ENCODE peak calls at places on chromosomes 5 and 9, in four cellular contexts. One of them, this sample, is unnamed.

GRCh38 chr9:13728121-13728520 is 448.6 kb upstream of the MPDZ start:
- DNase-seq in HepG2: no peak
- DNase-seq in K562: no peak
- DNase-seq in WTC11: no peak
- DNase-seq in this sample: no peak

GRCh38 chr5:56950626-56951130 is 1.2 kb downstream of the MIER3 start:
- DNase-seq in K562: peak
- DNase-seq in HepG2: peak
- DNase-seq in WTC11: peak
- DNase-seq in this sample: peak

GRCh38 chr9:121771851-121772599 is 120.6 kb downstream of the DAB2IP start:
- DNase-seq in HepG2: no peak
- DNase-seq in K562: no peak
- DNase-seq in WTC11: no peak
- DNase-seq in this sample: no peak

GRCh38 chr5:123916331-123917121 is 404.5 kb downstream of the CSNK1G3 start:
- DNase-seq in WTC11: no peak
- DNase-seq in HepG2: no peak
- DNase-seq in K562: no peak
- DNase-seq in this sample: peak

GRCh38 chr5:32785639-32786216 is 74.6 kb downstream of the NPR3 start:
- DNase-seq in HepG2: no peak
- DNase-seq in WTC11: no peak
- DNase-seq in K562: no peak
- DNase-seq in this sample: no peak

GRCh38 chr9:128554155-128554862 is 1.9 kb downstream of the SPTAN1 start:
- DNase-seq in WTC11: peak
- DNase-seq in K562: peak
- DNase-seq in HepG2: peak
- DNase-seq in this sample: peak

GRCh38 chr5:96459313-96460109 is 26.5 kb upstream of the PCSK1 start:
- DNase-seq in WTC11: no peak
- DNase-seq in K562: no peak
- DNase-seq in HepG2: no peak
- DNase-seq in this sample: no peak

GRCh38 chr5:17219431-17219830 is 2.0 kb downstream of the BASP1 start:
- DNase-seq in K562: no peak
- DNase-seq in HepG2: no peak
- DNase-seq in WTC11: no peak
- DNase-seq in this sample: no peak

GRCh38 chr5:40778133-40778532 is 20.0 kb downstream of the PRKAA1 start:
- DNase-seq in WTC11: no peak
- DNase-seq in HepG2: no peak
- DNase-seq in K562: no peak
- DNase-seq in this sample: no peak

GRCh38 chr9:22683393-22684075 is 236.9 kb downstream of the DMRTA1 start:
- DNase-seq in K562: no peak
- DNase-seq in HepG2: no peak
- DNase-seq in WTC11: no peak
- DNase-seq in this sample: no peak

GRCh38 chr5:75091597-75091996 is 39.2 kb upstream of the GCNT4 start:
- DNase-seq in WTC11: no peak
- DNase-seq in HepG2: no peak
- DNase-seq in K562: no peak
- DNase-seq in this sample: no peak

GRCh38 chr9:94909250-94909894 is 182.9 kb downstream of the AOPEP start:
- DNase-seq in HepG2: no peak
- DNase-seq in K562: no peak
- DNase-seq in WTC11: no peak
- DNase-seq in this sample: no peak

GRCh38 chr5:82356808-82357671 is 78.9 kb upstream of the RPS23 start:
- DNase-seq in HepG2: peak
- DNase-seq in WTC11: no peak
- DNase-seq in K562: peak
- DNase-seq in this sample: no peak
- TF ChIP-seq ELF4 in HepG2: no peak
- TF ChIP-seq ELF4 in WTC11: no peak
- TF ChIP-seq ELF4 in K562: no peak
- TF ChIP-seq ELF4 in this sample: no peak

DNA sequence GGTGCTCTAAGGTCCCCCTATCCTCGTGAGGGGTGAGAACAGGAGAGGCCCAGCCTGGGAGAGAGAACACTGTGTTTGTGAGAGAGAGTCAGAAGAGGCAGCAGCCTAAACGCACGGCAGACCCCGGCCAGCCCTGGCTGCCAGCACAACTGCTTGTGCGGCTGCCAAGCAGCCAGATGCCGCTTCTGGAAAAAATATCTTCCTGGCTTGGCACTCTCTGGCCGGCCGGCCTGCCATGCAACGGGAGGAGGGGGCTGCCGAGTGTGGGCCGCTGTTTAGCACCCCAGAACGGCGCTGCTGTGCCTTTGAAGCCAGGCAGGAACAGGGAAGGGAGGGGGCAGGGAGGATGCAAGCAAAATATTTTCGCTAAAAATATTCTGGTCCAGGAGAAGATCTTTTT is 105.0 kb downstream of the FGF18 start:
- DNase-seq in K562: no peak
- DNase-seq in WTC11: no peak
- DNase-seq in HepG2: no peak
- DNase-seq in this sample: no peak
- TF ChIP-seq ELF4 in K562: no peak
- TF ChIP-seq ELF4 in WTC11: no peak
- TF ChIP-seq ELF4 in HepG2: no peak
- TF ChIP-seq ELF4 in this sample: no peak

GRCh38 chr5:112161392-112161748 is 257.7 kb downstream of the EPB41L4A start:
- DNase-seq in K562: no peak
- DNase-seq in WTC11: no peak
- DNase-seq in HepG2: no peak
- DNase-seq in this sample: no peak
- TF ChIP-seq ELF4 in K562: no peak
- TF ChIP-seq ELF4 in WTC11: no peak
- TF ChIP-seq ELF4 in HepG2: no peak
- TF ChIP-seq ELF4 in this sample: no peak

DNA sequence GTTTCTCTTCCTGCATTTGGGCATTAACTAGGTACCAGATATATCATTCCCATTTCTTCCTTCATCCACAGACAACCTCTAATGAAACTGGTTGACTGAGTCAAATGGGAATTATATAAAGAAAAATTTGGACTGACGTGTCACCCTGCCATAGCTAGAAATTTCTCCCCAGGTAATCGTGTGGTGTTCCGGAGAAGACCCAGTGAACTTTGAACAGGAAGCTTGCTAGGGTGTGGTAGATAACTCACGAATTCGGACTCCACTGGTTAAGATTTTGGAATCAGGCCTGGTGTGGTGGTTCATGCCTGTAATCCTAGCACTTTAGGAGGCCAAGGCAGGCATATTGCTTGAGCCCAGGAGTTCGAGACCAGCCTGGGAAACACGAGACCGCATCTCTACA is 114.3 kb upstream of the OTULINL start:
- DNase-seq in K562: no peak
- DNase-seq in WTC11: no peak
- DNase-seq in HepG2: no peak
- DNase-seq in this sample: no peak
- TF ChIP-seq ELF4 in K562: no peak
- TF ChIP-seq ELF4 in WTC11: no peak
- TF ChIP-seq ELF4 in HepG2: no peak
- TF ChIP-seq ELF4 in this sample: no peak

DNA sequence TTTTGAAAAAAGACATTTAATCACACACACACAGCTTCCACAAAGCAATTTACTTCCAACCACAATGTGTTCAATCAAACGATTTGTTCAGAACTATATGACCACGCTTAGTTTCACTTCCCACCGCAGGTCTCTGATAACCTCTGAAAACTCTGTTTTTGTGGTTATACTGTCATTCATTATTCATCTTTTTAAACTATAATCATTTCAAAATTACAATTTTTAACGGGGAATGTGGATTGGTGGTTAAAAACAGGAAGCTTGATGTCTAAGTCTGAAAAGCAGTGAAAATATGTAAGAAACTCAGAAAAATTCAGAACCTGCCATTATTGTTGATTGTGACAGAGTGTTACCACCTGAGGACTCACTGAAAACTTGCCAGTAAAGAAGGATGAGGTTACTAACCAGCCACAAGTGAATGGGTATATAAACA is 12.7 kb upstream of the TMEM174 start:
- DNase-seq in K562: no peak
- DNase-seq in HepG2: no peak
- DNase-seq in WTC11: no peak
- DNase-seq in this sample: no peak
- TF ChIP-seq ELF4 in K562: no peak
- TF ChIP-seq ELF4 in HepG2: no peak
- TF ChIP-seq ELF4 in WTC11: no peak
- TF ChIP-seq ELF4 in this sample: no peak

GRCh38 chr5:172920995-172921394 is 38.2 kb upstream of the RPL26L1 start:
- DNase-seq in WTC11: no peak
- DNase-seq in K562: no peak
- DNase-seq in HepG2: no peak
- DNase-seq in this sample: no peak

GRCh38 chr5:172921906-172922305 is 37.3 kb upstream of the RPL26L1 start:
- DNase-seq in K562: no peak
- DNase-seq in HepG2: no peak
- DNase-seq in WTC11: no peak
- DNase-seq in this sample: no peak

GRCh38 chr5:172918421-172919371 is 40.5 kb upstream of the RPL26L1 start:
- DNase-seq in K562: no peak
- DNase-seq in WTC11: no peak
- DNase-seq in HepG2: no peak
- DNase-seq in this sample: no peak

GRCh38 chr5:172919525-172920446 is 39.4 kb upstream of the RPL26L1 start:
- DNase-seq in K562: no peak
- DNase-seq in HepG2: no peak
- DNase-seq in WTC11: no peak
- DNase-seq in this sample: no peak

DNA sequence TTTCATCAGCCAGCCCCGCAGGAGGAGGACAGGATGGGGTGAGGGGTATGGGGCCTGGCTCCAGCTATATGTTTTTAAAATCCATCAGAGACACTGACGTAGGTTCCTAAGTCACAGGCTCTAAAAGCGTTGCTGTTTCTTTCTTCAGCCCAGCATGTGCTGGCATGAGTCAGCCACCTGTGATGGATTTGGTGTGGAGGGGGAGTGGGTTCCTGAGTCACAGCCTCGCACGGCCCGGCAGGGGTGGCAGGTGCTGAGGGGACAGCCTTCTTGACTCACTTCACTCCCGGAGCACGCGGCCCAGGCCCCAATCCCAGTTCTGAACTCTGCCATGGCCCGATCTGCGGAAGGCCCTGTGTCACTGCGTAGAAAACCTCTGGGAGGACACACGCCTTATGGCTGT is 38.8 kb upstream of the RPL26L1 start:
- DNase-seq in WTC11: no peak
- DNase-seq in K562: peak
- DNase-seq in HepG2: no peak
- DNase-seq in this sample: no peak
- TF ChIP-seq ELF4 in WTC11: no peak
- TF ChIP-seq ELF4 in K562: no peak
- TF ChIP-seq ELF4 in HepG2: no peak
- TF ChIP-seq ELF4 in this sample: no peak

DNA sequence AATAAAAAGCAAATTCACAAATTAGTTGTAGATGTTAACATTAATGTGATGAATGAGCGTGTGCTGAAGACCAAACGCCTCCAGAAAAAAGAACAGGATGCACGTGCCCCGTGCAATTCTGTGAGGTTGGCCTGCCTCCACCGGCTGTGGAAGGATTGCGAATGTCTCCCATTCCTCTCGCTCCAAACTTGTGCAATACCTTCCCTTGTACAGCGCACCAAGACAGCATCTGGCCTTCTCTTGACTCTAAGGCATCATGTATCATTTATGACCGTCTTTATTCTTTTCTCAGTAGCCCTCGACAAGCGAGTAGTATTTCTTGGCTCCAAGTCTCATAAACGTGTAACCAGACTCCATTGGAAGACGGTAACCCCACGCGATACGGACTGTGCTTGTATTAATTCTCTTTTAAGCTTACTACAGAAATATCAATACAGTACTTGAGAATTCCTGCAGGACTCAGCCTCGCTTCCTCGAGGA is 1.5 kb upstream of the TESK1 start:
- DNase-seq in K562: no peak
- DNase-seq in WTC11: no peak
- DNase-seq in HepG2: peak
- DNase-seq in this sample: peak
- TF ChIP-seq ELF4 in K562: no peak
- TF ChIP-seq ELF4 in WTC11: no peak
- TF ChIP-seq ELF4 in HepG2: no peak
- TF ChIP-seq ELF4 in this sample: no peak

GRCh38 chr9:136566899-136567298 is 21.1 kb upstream of the NOTCH1 start:
- DNase-seq in HepG2: no peak
- DNase-seq in WTC11: no peak
- DNase-seq in K562: no peak
- DNase-seq in this sample: no peak
- TF ChIP-seq ELF4 in HepG2: no peak
- TF ChIP-seq ELF4 in WTC11: no peak
- TF ChIP-seq ELF4 in K562: no peak
- TF ChIP-seq ELF4 in this sample: no peak

DNA sequence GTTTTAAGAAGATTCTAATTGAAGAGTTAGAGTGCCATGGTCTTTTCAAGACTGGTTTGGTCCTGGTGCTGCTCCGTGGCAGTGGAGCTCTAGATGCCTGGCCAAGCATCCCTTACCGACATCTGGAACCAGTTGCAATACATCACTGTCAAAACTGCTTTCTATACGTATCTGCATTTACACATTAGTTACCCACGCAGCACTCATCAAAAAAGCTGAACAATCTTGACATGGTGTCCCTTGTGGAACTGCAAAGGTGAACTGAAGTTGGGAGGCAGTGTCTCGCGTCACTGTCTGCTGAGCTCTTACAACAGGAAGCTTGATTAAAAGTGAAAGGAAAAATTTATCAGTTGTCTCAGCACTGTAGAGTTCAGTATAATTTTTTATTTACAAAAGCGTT is 82.6 kb downstream of the PBX3 start:
- DNase-seq in HepG2: no peak
- DNase-seq in K562: no peak
- DNase-seq in WTC11: no peak
- DNase-seq in this sample: no peak
- TF ChIP-seq ELF4 in HepG2: no peak
- TF ChIP-seq ELF4 in K562: no peak
- TF ChIP-seq ELF4 in WTC11: no peak
- TF ChIP-seq ELF4 in this sample: no peak

This sample was measured in HEK293T.